ENCODE peak calls at places on chromosomes 7 and 10, in four cellular contexts. Z is esophagus muscularis mucosa; Q is cardiac muscle cell; B is CD4-positive, CD25-positive, alpha-beta regulatory T cell. D is an unnamed sample.

GRCh38 chr10:68604441-68604840 is 44.3 kb downstream of the TET1 start:
- DNase-seq in B (no peak), Q (no peak), Z (no peak), D (no peak)

GRCh38 chr10:96719205-96719604 is 1.1 kb downstream of the PIK3AP1 start:
- DNase-seq in Q (no peak), Z (no peak), B (no peak), D (no peak)

GRCh38 chr10:52256832-52257691 is 57.0 kb upstream of the DKK1 start:
- DNase-seq in Z (no peak), B (no peak), Q (no peak), D (no peak)

GRCh38 chr7:155371884-155372781 is 74.5 kb downstream of the INSIG1 start:
- DNase-seq in B (no peak), Q (no peak), Z (no peak), D (no peak)

GRCh38 chr10:113097046-113097415 is 147.0 kb downstream of the TCF7L2 start:
- DNase-seq in Q (no peak), B (no peak), Z (no peak), D (no peak)

GRCh38 chr10:24908793-24909423 is 43.5 kb downstream of the PRTFDC1 start:
- DNase-seq in Z (no peak), B (no peak), Q (no peak), D (no peak)

GRCh38 chr10:8017276-8017675 is 37.2 kb upstream of the GATA3 start:
- DNase-seq in Z (no peak), Q (no peak), B (no peak), D (no peak)

GRCh38 chr10:79346388-79347225 is 662 bp upstream of the PPIF start:
- DNase-seq in Q (no peak), Z (no peak), B (no peak), D (no peak)

GRCh38 chr7:98409843-98410242 is 9.0 kb upstream of the BAIAP2L1 start:
- DNase-seq in Z (no peak), Q (no peak), B (no peak), D (no peak)

GRCh38 chr10:45420453-45421192 is 46.6 kb downstream of the ALOX5 start:
- DNase-seq in Q (no peak), Z (no peak), B (no peak), D (peak; percentile 79)

GRCh38 chr7:54985405-54986360 is 33.1 kb upstream of the EGFR start:
- DNase-seq in Q (no peak), B (no peak), Z (no peak), D (no peak)

GRCh38 chr10:131094406-131095108 is 217.0 kb downstream of the TCERG1L start:
- DNase-seq in B (no peak), Z (no peak), Q (no peak), D (no peak)

GRCh38 chr7:99268361-99268908 is 4.2 kb upstream of the MYH16 start:
- DNase-seq in B (no peak), Q (no peak), Z (no peak), D (no peak)

GRCh38 chr7:1912472-1913289 is 242.6 kb downstream of the ELFN1 start:
- DNase-seq in Z (no peak), Q (peak; percentile 46), B (no peak), D (no peak)

GRCh38 chr10:132577350-132578005 is 39.9 kb downstream of the INPP5A start:
- DNase-seq in B (no peak), Q (peak; percentile 63), Z (no peak), D (no peak)

GRCh38 chr10:127012769-127013152 is 107.5 kb downstream of the DOCK1 start:
- DNase-seq in B (no peak), Q (peak; percentile 95), Z (no peak), D (no peak)

GRCh38 chr10:30000802-30001571 is 58.4 kb downstream of the JCAD start:
- DNase-seq in B (no peak), Q (no peak), Z (peak; percentile 95), D (no peak)

GRCh38 chr7:42593860-42594259 is 318.0 kb downstream of the C7orf25 start:
- DNase-seq in Z (no peak), Q (no peak), B (no peak), D (no peak)

GRCh38 chr7:42587826-42588225 is 324.0 kb downstream of the C7orf25 start:
- DNase-seq in Q (no peak), Z (no peak), B (no peak), D (no peak)

DNA sequence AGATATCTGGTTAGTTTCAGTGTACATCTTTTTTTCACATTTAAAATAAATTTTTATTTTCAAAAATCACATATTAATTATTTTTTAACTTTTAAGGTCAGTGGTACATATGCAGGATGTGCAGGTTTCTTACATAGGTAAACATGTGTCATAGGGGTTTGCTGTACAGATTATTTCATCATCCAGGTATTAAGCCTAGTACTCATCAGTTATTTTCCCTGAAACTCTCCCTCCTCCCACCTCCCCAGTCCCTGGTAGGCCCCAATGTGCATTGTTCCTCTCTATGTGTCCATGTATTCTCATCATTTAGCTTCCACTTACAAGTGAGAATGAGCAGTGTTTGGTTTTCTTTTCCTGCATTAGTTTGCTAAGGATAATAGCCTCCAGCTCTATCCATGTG is 323.0 kb downstream of the C7orf25 start:
- DNase-seq in Z (no peak), Q (no peak), B (no peak), D (no peak)
- H3K9me3 ChIP-seq in Z (peaks cover 9% of the 10 kb centered on the region), Q (no peaks in the 10 kb centered on the region), B (no peaks in the 10 kb centered on the region), D (no peaks in the 10 kb centered on the region)

GRCh38 chr7:57821438-57822382 is 371.7 kb downstream of the ZNF716 start:
- DNase-seq in B (no peak), Z (no peak), Q (no peak), D (no peak)

GRCh38 chr7:57819491-57819981 is 369.6 kb downstream of the ZNF716 start:
- DNase-seq in Z (no peak), Q (no peak), B (no peak), D (no peak)

GRCh38 chr7:57820477-57820876 is 370.5 kb downstream of the ZNF716 start:
- DNase-seq in Z (no peak), Q (no peak), B (no peak), D (no peak)
- H3K9me3 ChIP-seq in Z (no peaks in the 10 kb centered on the region), Q (no peaks in the 10 kb centered on the region), B (peaks cover 27% of the 10 kb centered on the region), D (no peaks in the 10 kb centered on the region)

DNA sequence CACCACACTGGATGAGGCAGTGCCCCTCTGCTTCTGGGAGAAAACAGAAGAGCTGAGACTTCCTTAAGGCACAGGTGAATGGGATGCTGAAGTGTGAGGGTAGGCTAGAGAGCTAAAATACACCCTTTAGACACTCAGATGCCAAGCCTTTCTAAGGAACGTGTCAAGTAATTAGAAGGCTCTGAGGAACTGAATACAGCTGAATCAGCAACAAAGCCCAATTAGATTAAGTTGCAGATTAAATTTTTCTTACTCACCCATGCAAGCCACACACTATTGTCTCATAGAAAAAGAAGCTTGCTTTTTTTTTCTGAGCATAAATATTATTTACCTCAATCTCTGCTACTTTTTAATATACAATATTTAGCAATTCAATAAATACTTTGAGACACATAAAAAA is 354.3 kb upstream of the NRG3 start:
- DNase-seq in B (no peak), Q (no peak), Z (no peak), D (no peak)
- H3K9me3 ChIP-seq in B (no peaks in the 10 kb centered on the region), Q (no peaks in the 10 kb centered on the region), Z (no peaks in the 10 kb centered on the region), D (no peaks in the 10 kb centered on the region)

GRCh38 chr10:1666147-1666546 is 71.2 kb downstream of the ADARB2 start:
- DNase-seq in Z (no peak), Q (no peak), B (no peak), D (no peak)

GRCh38 chr10:1665262-1665661 is 72.1 kb downstream of the ADARB2 start:
- DNase-seq in Q (no peak), Z (no peak), B (no peak), D (no peak)

GRCh38 chr10:1663226-1663625 is 74.1 kb downstream of the ADARB2 start:
- DNase-seq in Q (no peak), Z (no peak), B (no peak), D (no peak)

GRCh38 chr10:1664565-1664964 is 72.8 kb downstream of the ADARB2 start:
- DNase-seq in B (no peak), Z (no peak), Q (no peak), D (no peak)

GRCh38 chr10:1665681-1666080 is 71.6 kb downstream of the ADARB2 start:
- DNase-seq in Q (no peak), B (no peak), Z (no peak), D (no peak)
- H3K9me3 ChIP-seq in Q (no peaks in the 10 kb centered on the region), B (no peaks in the 10 kb centered on the region), Z (no peaks in the 10 kb centered on the region), D (no peaks in the 10 kb centered on the region)

DNA sequence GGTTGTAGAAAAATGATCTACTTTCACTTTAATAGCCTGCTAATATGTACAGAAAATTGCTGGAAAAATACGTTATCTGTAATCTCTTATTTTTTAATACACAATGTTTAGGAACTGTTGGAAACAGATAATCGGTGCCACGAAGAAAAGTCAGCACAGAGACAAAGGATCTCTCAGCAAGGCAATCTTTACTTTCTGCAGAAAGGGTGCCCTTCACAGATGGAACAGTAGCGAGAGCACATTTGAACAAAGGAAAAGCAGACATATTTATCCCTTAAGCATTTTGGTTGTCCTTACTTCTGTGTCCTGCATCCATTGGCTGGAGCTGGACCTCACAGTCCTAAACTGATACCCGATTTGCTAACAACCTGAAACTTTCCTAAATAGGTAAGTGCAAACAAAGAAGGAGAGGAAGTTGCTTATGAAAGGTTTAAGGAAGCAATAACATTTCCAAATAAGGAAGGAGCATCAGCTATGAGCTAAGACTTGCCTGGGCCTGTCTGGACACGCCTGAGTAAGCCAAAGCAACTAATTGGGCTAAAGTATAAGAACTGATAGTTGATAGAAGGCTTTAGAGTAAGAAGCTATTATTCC is 640.0 kb downstream of the SH2D4B start:
- DNase-seq in Q (no peak), Z (no peak), B (no peak), D (no peak)
- H3K9me3 ChIP-seq in Q (no peaks in the 10 kb centered on the region), Z (no peaks in the 10 kb centered on the region), B (no peaks in the 10 kb centered on the region), D (no peaks in the 10 kb centered on the region)

D was measured in CD4-positive, alpha-beta memory T cell.